ENCODE peak calls at places on chromosomes 4 and X, in nine cellular contexts. One of them, this sample, is unnamed.

GRCh38 chrX:394830-395229 is 8.1 kb upstream of the PPP2R3B start:
- DNase-seq in brain microvascular endothelial cell: no peak
- DNase-seq in hepatocyte: no peak
- DNase-seq in right cardiac atrium: no peak
- DNase-seq in K562: no peak
- DNase-seq in testis: no peak
- DNase-seq in ascending aorta: no peak
- DNase-seq in small intestine: no peak
- DNase-seq in astrocyte: no peak
- DNase-seq in this sample: no peak

GRCh38 chr4:125313497-125313896 is 1.3 kb upstream of the FAT4 start:
- DNase-seq in K562: peak; percentile 50
- DNase-seq in small intestine: peak; percentile 69
- DNase-seq in astrocyte: peak; percentile 73
- DNase-seq in ascending aorta: no peak
- DNase-seq in hepatocyte: peak; percentile 92
- DNase-seq in right cardiac atrium: no peak
- DNase-seq in brain microvascular endothelial cell: peak; percentile 90
- DNase-seq in testis: peak; percentile 46
- DNase-seq in this sample: no peak

GRCh38 chr4:93317046-93317445 is 511.5 kb upstream of the ATOH1 start:
- DNase-seq in K562: no peak
- DNase-seq in right cardiac atrium: no peak
- DNase-seq in hepatocyte: no peak
- DNase-seq in testis: no peak
- DNase-seq in small intestine: no peak
- DNase-seq in brain microvascular endothelial cell: no peak
- DNase-seq in ascending aorta: no peak
- DNase-seq in astrocyte: no peak
- DNase-seq in this sample: no peak

GRCh38 chrX:129658429-129658828 is 3.7 kb upstream of the APLN start:
- DNase-seq in ascending aorta: no peak
- DNase-seq in testis: no peak
- DNase-seq in brain microvascular endothelial cell: no peak
- DNase-seq in small intestine: no peak
- DNase-seq in astrocyte: no peak
- DNase-seq in hepatocyte: no peak
- DNase-seq in K562: no peak
- DNase-seq in right cardiac atrium: no peak
- DNase-seq in this sample: no peak

GRCh38 chrX:72101597-72102037 is 30.1 kb downstream of the RTL5 start:
- DNase-seq in testis: no peak
- DNase-seq in hepatocyte: no peak
- DNase-seq in brain microvascular endothelial cell: no peak
- DNase-seq in K562: no peak
- DNase-seq in ascending aorta: no peak
- DNase-seq in astrocyte: no peak
- DNase-seq in small intestine: no peak
- DNase-seq in right cardiac atrium: no peak
- DNase-seq in this sample: no peak

GRCh38 chr4:15543537-15544195 is 74.0 kb downstream of the CC2D2A start:
- DNase-seq in testis: no peak
- DNase-seq in right cardiac atrium: no peak
- DNase-seq in small intestine: no peak
- DNase-seq in hepatocyte: no peak
- DNase-seq in ascending aorta: no peak
- DNase-seq in K562: no peak
- DNase-seq in brain microvascular endothelial cell: no peak
- DNase-seq in astrocyte: no peak
- DNase-seq in this sample: no peak

GRCh38 chr4:45317276-45317675 is 590.9 kb upstream of the GNPDA2 start:
- DNase-seq in testis: no peak
- DNase-seq in ascending aorta: no peak
- DNase-seq in astrocyte: no peak
- DNase-seq in brain microvascular endothelial cell: no peak
- DNase-seq in right cardiac atrium: no peak
- DNase-seq in small intestine: no peak
- DNase-seq in K562: no peak
- DNase-seq in hepatocyte: peak; percentile 42
- DNase-seq in this sample: no peak

GRCh38 chrX:1205681-1206611 is 6.5 kb downstream of the CRLF2 start:
- DNase-seq in ascending aorta: no peak
- DNase-seq in testis: peak; percentile 55
- DNase-seq in astrocyte: peak; percentile 76
- DNase-seq in small intestine: peak; percentile 73
- DNase-seq in K562: no peak
- DNase-seq in brain microvascular endothelial cell: peak; percentile 68
- DNase-seq in hepatocyte: peak; percentile 57
- DNase-seq in right cardiac atrium: no peak
- DNase-seq in this sample: no peak

GRCh38 chr4:92519727-92520126 is 216.0 kb downstream of the GRID2 start:
- DNase-seq in testis: no peak
- DNase-seq in astrocyte: no peak
- DNase-seq in K562: no peak
- DNase-seq in hepatocyte: no peak
- DNase-seq in small intestine: no peak
- DNase-seq in ascending aorta: no peak
- DNase-seq in right cardiac atrium: no peak
- DNase-seq in brain microvascular endothelial cell: no peak
- DNase-seq in this sample: no peak

GRCh38 chr4:165369522-165369921 is 9.3 kb upstream of the CPE start:
- DNase-seq in right cardiac atrium: no peak
- DNase-seq in brain microvascular endothelial cell: no peak
- DNase-seq in K562: no peak
- DNase-seq in ascending aorta: no peak
- DNase-seq in astrocyte: no peak
- DNase-seq in testis: no peak
- DNase-seq in hepatocyte: peak; percentile 52
- DNase-seq in small intestine: peak; percentile 48
- DNase-seq in this sample: no peak

GRCh38 chr4:8182858-8183725 is 16.0 kb upstream of the SH3TC1 start:
- DNase-seq in K562: peak; percentile 71
- DNase-seq in testis: peak; percentile 82
- DNase-seq in brain microvascular endothelial cell: peak; percentile 73
- DNase-seq in small intestine: peak; percentile 89
- DNase-seq in ascending aorta: no peak
- DNase-seq in hepatocyte: peak; percentile 87
- DNase-seq in right cardiac atrium: peak; percentile 94
- DNase-seq in astrocyte: peak; percentile 72
- DNase-seq in this sample: peak; percentile 84

DNA sequence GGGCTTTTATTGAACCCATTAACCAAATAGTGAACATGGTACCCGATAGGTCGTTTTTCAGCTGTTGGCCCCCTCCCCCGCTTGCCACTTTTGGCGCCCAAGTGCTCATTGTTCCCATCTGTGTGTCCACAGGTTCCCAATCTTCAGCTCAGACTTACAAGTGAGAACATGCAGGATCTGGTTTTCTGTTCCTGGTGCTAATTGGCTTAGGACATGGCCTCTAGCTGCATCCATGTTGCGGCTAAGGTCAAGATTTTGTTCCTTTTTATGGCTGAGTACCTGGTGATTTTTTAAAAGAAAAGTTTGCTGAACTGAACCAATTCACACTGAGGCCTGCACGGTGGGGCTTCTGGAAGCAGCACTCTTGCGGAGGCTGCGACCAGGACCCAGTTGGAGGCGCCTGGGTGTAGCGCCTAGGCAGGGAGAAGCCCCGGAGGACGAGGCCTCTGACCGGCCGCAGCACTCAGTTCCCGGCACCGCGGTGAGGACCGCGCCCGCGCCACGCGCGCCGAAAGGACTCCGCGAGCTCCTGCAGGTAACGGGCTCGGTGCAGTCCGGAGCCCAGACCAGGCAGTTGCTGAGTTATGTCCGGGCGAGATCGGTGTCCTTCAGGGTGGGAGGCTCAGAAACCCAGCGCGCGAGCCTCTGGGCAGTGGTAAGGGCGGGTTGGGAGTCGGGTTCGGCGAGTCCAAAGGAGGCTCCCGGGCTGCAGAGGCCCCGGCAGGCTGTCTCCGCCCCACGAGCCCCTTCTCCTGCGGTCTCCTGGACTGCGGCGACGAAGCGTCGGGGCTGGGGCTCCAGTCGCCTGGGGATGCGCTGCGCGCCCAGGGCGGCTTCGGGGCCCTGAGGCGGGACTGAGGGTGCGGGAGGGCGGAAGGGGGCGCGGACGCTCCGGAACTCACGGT is 15.8 kb upstream of the SLC25A4 start:
- DNase-seq in hepatocyte: peak; percentile 28
- DNase-seq in brain microvascular endothelial cell: no peak
- DNase-seq in right cardiac atrium: peak; percentile 34
- DNase-seq in ascending aorta: no peak
- DNase-seq in small intestine: no peak
- DNase-seq in astrocyte: peak; percentile 12
- DNase-seq in K562: no peak
- DNase-seq in testis: peak; percentile 65
- DNase-seq in this sample: peak; percentile 53
- H3K27ac ChIP-seq in hepatocyte: no peak overlapping the region
- H3K27ac ChIP-seq in brain microvascular endothelial cell: no peak overlapping the region
- H3K27ac ChIP-seq in right cardiac atrium: peak overlapping the region; percentile 88
- H3K27ac ChIP-seq in ascending aorta: peak overlapping the region; percentile 81
- H3K27ac ChIP-seq in small intestine: no peak overlapping the region
- H3K27ac ChIP-seq in astrocyte: no peak overlapping the region
- H3K27ac ChIP-seq in K562: no peak overlapping the region
- H3K27ac ChIP-seq in testis: peak overlapping the region; percentile 87
- H3K27ac ChIP-seq in this sample: peak overlapping the region; percentile 36

DNA sequence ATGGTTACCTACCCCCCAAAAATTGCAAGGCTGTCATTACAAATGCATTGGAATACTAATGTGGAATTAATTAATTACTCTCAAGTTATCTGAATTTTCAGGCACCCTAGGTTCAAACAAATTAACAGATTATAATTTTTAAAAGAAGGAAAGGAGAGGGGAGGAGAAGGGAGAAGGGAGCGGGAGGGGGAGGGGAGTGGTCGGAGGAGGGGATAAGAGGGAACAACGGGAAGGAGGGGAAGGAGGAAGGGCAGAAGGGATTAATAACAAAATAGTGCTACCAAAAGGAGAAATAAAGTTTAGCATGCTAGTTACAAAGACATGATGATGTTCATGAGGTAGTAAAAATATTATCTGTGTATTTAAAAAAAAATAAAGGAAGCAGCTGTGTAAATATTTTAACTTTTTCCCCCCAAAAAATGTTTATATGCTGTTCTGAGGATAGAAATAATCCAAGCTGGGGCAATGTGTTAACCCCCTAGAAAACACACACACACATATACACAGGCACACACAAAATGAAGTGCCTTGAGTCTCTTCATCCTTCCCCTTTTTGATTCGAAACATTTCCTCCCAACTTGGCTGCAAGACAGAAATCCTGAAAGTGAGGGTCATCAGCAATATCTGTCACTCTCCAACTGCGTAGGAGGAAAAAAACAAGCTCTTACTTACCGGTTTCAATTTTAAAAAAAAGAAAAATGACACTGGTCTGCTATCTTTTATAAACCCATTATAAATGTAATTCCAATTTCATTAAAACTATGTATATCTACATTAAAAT is 58.8 kb downstream of the PPP3CA start:
- DNase-seq in hepatocyte: no peak
- DNase-seq in testis: no peak
- DNase-seq in small intestine: no peak
- DNase-seq in astrocyte: peak; percentile 35
- DNase-seq in ascending aorta: no peak
- DNase-seq in brain microvascular endothelial cell: no peak
- DNase-seq in K562: no peak
- DNase-seq in right cardiac atrium: no peak
- DNase-seq in this sample: no peak
- H3K27ac ChIP-seq in hepatocyte: no peak overlapping the region
- H3K27ac ChIP-seq in testis: no peak overlapping the region
- H3K27ac ChIP-seq in small intestine: no peak overlapping the region
- H3K27ac ChIP-seq in astrocyte: no peak overlapping the region
- H3K27ac ChIP-seq in ascending aorta: no peak overlapping the region
- H3K27ac ChIP-seq in brain microvascular endothelial cell: no peak overlapping the region
- H3K27ac ChIP-seq in K562: no peak overlapping the region
- H3K27ac ChIP-seq in right cardiac atrium: no peak overlapping the region
- H3K27ac ChIP-seq in this sample: no peak overlapping the region

GRCh38 chr4:113971706-113972360 is 7.6 kb downstream of the ARSJ start:
- DNase-seq in ascending aorta: no peak
- DNase-seq in testis: no peak
- DNase-seq in small intestine: no peak
- DNase-seq in astrocyte: peak; percentile 38
- DNase-seq in hepatocyte: no peak
- DNase-seq in K562: no peak
- DNase-seq in brain microvascular endothelial cell: peak; percentile 14
- DNase-seq in right cardiac atrium: no peak
- DNase-seq in this sample: no peak

GRCh38 chr4:113969935-113970334 is 9.5 kb downstream of the ARSJ start:
- DNase-seq in testis: no peak
- DNase-seq in ascending aorta: no peak
- DNase-seq in K562: no peak
- DNase-seq in hepatocyte: no peak
- DNase-seq in astrocyte: peak; percentile 30
- DNase-seq in right cardiac atrium: no peak
- DNase-seq in small intestine: no peak
- DNase-seq in brain microvascular endothelial cell: no peak
- DNase-seq in this sample: no peak

GRCh38 chr4:113962719-113963274 is 16.6 kb downstream of the ARSJ start:
- DNase-seq in hepatocyte: no peak
- DNase-seq in testis: no peak
- DNase-seq in K562: no peak
- DNase-seq in right cardiac atrium: no peak
- DNase-seq in small intestine: peak; percentile 74
- DNase-seq in brain microvascular endothelial cell: no peak
- DNase-seq in astrocyte: no peak
- DNase-seq in ascending aorta: no peak
- DNase-seq in this sample: no peak

GRCh38 chr4:113968473-113968872 is 11.0 kb downstream of the ARSJ start:
- DNase-seq in right cardiac atrium: no peak
- DNase-seq in small intestine: no peak
- DNase-seq in brain microvascular endothelial cell: no peak
- DNase-seq in K562: no peak
- DNase-seq in ascending aorta: no peak
- DNase-seq in astrocyte: no peak
- DNase-seq in hepatocyte: no peak
- DNase-seq in testis: no peak
- DNase-seq in this sample: no peak

DNA sequence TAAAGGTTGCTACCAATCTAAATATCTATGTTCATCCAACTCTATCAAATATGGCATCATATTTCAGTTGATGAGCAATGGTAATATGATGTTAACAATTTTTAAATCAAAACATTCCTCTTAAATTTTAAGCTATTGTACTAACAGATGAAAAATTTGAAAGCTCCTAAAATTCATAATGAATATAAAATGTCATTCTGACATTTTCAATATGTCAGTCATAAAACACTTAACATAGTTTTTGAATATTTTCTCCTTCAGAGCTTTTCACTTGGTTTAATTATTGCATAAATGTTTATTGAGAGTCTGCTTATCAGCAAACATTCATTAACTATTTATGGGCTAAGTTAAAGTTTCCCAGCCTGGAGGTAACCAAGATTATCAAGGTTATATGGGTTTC is 11.8 kb downstream of the ARSJ start:
- DNase-seq in K562: no peak
- DNase-seq in right cardiac atrium: no peak
- DNase-seq in testis: no peak
- DNase-seq in ascending aorta: no peak
- DNase-seq in astrocyte: no peak
- DNase-seq in small intestine: no peak
- DNase-seq in brain microvascular endothelial cell: no peak
- DNase-seq in hepatocyte: no peak
- DNase-seq in this sample: no peak
- H3K27ac ChIP-seq in K562: no peak overlapping the region
- H3K27ac ChIP-seq in right cardiac atrium: no peak overlapping the region
- H3K27ac ChIP-seq in testis: no peak overlapping the region
- H3K27ac ChIP-seq in ascending aorta: peak overlapping the region; percentile 46
- H3K27ac ChIP-seq in astrocyte: no peak overlapping the region
- H3K27ac ChIP-seq in small intestine: no peak overlapping the region
- H3K27ac ChIP-seq in brain microvascular endothelial cell: no peak overlapping the region
- H3K27ac ChIP-seq in hepatocyte: no peak overlapping the region
- H3K27ac ChIP-seq in this sample: no peak overlapping the region

GRCh38 chr4:744212-744841 is 38.7 kb downstream of the PCGF3 start:
- DNase-seq in ascending aorta: no peak
- DNase-seq in hepatocyte: no peak
- DNase-seq in astrocyte: no peak
- DNase-seq in K562: no peak
- DNase-seq in right cardiac atrium: no peak
- DNase-seq in small intestine: no peak
- DNase-seq in testis: no peak
- DNase-seq in brain microvascular endothelial cell: no peak
- DNase-seq in this sample: no peak
- H3K27ac ChIP-seq in ascending aorta: no peak overlapping the region
- H3K27ac ChIP-seq in hepatocyte: no peak overlapping the region
- H3K27ac ChIP-seq in astrocyte: no peak overlapping the region
- H3K27ac ChIP-seq in K562: no peak overlapping the region
- H3K27ac ChIP-seq in right cardiac atrium: no peak overlapping the region
- H3K27ac ChIP-seq in small intestine: no peak overlapping the region
- H3K27ac ChIP-seq in testis: no peak overlapping the region
- H3K27ac ChIP-seq in brain microvascular endothelial cell: peak overlapping the region; percentile 38
- H3K27ac ChIP-seq in this sample: no peak overlapping the region

This sample was measured in lower lobe of right lung.